ENCODE peak calls at places on chromosomes 5 and 9, in four cellular contexts. D is GM23248, I is HCT116, S is SK-N-SH. N is an unnamed sample.

GRCh38 chr5:96117863-96118651 is 156.4 kb upstream of the ELL2 start:
- DNase-seq in S (no peak), D (peak; percentile 65), I (no peak), N (no peak)

GRCh38 chr9:5876711-5877110 is 14.0 kb upstream of the MLANA start:
- DNase-seq in D (no peak), S (no peak), I (no peak), N (no peak)

GRCh38 chr9:106697799-106698591 is 165.0 kb upstream of the ZNF462 start:
- DNase-seq in S (peak; percentile 77), D (peak; percentile 87), I (no peak), N (peak; percentile 68)

GRCh38 chr5:81553570-81554212 is 159.8 kb upstream of the ACOT12 start:
- DNase-seq in D (no peak), S (no peak), I (no peak), N (no peak)

GRCh38 chr5:7941692-7942091 is 72.7 kb downstream of the MTRR start:
- DNase-seq in S (no peak), I (no peak), D (no peak), N (no peak)

GRCh38 chr5:138369706-138370105 is 17.2 kb downstream of the KDM3B start:
- DNase-seq in I (no peak), S (no peak), D (peak; percentile 19), N (no peak)

GRCh38 chr5:139745800-139746690 is 49.6 kb upstream of the PSD2 start:
- DNase-seq in S (peak; percentile 85), D (peak; percentile 89), I (peak; percentile 72), N (peak; percentile 81)

GRCh38 chr5:18563853-18564252 is 929.6 kb downstream of the TAF11L14 start:
- DNase-seq in D (no peak), S (no peak), I (no peak), N (no peak)

GRCh38 chr9:104911029-104911607 is 16.8 kb downstream of the ABCA1 start:
- DNase-seq in I (no peak), D (peak; percentile 68), S (no peak), N (no peak)

GRCh38 chr5:130227699-130228098 is 323.4 kb downstream of the CHSY3 start:
- DNase-seq in S (no peak), I (no peak), D (no peak), N (no peak)

GRCh38 chr5:167730121-167730520 is 561.3 kb upstream of the WWC1 start:
- DNase-seq in I (no peak), S (no peak), D (peak; percentile 96), N (no peak)

GRCh38 chr5:74622122-74622521 is 18.4 kb downstream of the ENC1 start:
- DNase-seq in I (no peak), S (no peak), D (peak; percentile 21), N (no peak)

GRCh38 chr9:34446468-34446891 is 11.9 kb downstream of the FAM219A start:
- DNase-seq in D (peak; percentile 74), S (no peak), I (no peak), N (no peak)

GRCh38 chr9:121283072-121283398 is 15.1 kb downstream of the GSN start:
- DNase-seq in S (no peak), I (no peak), D (no peak), N (no peak)

GRCh38 chr5:166240705-166241104 is 2050.7 kb upstream of the WWC1 start:
- DNase-seq in S (no peak), D (no peak), I (no peak), N (no peak)

GRCh38 chr9:34400686-34401602 is 24.2 kb upstream of the MYORG start:
- DNase-seq in S (no peak), D (no peak), I (no peak), N (no peak)

GRCh38 chr5:122835681-122836080 is 9.7 kb upstream of the SNX24 start:
- DNase-seq in D (peak; percentile 34), S (no peak), I (no peak), N (no peak)

GRCh38 chr9:121962421-121962820 is 130.7 kb downstream of the TTLL11 start:
- DNase-seq in S (no peak), D (peak; percentile 54), I (no peak), N (no peak)

GRCh38 chr5:172334196-172334595 is 50.6 kb upstream of the UBTD2 start:
- DNase-seq in S (no peak), I (no peak), D (no peak), N (no peak)

GRCh38 chr5:35990941-35991592 is at the start of gene UGT3A1:
- DNase-seq in S (no peak), D (no peak), I (no peak), N (peak; percentile 22)

GRCh38 chr9:130193119-130193518 is 20.9 kb downstream of the NCS1 start:
- DNase-seq in S (no peak), I (no peak), D (no peak), N (no peak)

GRCh38 chr9:81521892-81522291 is 167.5 kb downstream of the TLE1 start:
- DNase-seq in I (no peak), S (no peak), D (no peak), N (no peak)

GRCh38 chr5:73031839-73032238 is 76.0 kb downstream of the FCHO2 start:
- DNase-seq in I (peak; percentile 21), S (peak; percentile 12), D (peak; percentile 84), N (peak; percentile 5)

GRCh38 chr5:9505215-9505614 is 40.7 kb downstream of the SEMA5A start:
- DNase-seq in D (peak; percentile 59), I (no peak), S (no peak), N (no peak)

GRCh38 chr9:78654324-78654723 is 357.4 kb downstream of the PSAT1 start:
- DNase-seq in D (no peak), S (no peak), I (no peak), N (no peak)

GRCh38 chr9:34413229-34413852 is 36.6 kb upstream of the MYORG start:
- DNase-seq in S (no peak), I (no peak), D (peak; percentile 57), N (peak; percentile 76)

GRCh38 chr5:127976525-127976924 is 107.0 kb upstream of the SLC12A2 start:
- DNase-seq in S (no peak), I (no peak), D (no peak), N (no peak)

GRCh38 chr5:60960591-60960990 is 15.6 kb downstream of the NDUFAF2 start:
- DNase-seq in D (peak; percentile 64), I (peak; percentile 6), S (peak; percentile 23), N (peak; percentile 40)

GRCh38 chr5:125815-126214 is 33.8 kb downstream of the PLEKHG4B start:
- DNase-seq in D (no peak), I (no peak), S (no peak), N (no peak)

GRCh38 chr9:127586537-127586936 is 25.5 kb upstream of the STXBP1 start:
- DNase-seq in D (peak; percentile 94), I (no peak), S (peak; percentile 87), N (peak; percentile 94)

GRCh38 chr5:116685069-116685468 is 110.4 kb upstream of the SEMA6A start:
- DNase-seq in I (no peak), S (no peak), D (no peak), N (no peak)
- TF ChIP-seq EZH2phosphoT487 in I (no peak), S (no peak), D (no peak), N (no peak)

GRCh38 chr5:175709276-175709781 is 51.5 kb downstream of the HRH2 start:
- DNase-seq in S (no peak), D (no peak), I (no peak), N (no peak)
- TF ChIP-seq EZH2phosphoT487 in S (no peak), D (no peak), I (no peak), N (no peak)

DNA sequence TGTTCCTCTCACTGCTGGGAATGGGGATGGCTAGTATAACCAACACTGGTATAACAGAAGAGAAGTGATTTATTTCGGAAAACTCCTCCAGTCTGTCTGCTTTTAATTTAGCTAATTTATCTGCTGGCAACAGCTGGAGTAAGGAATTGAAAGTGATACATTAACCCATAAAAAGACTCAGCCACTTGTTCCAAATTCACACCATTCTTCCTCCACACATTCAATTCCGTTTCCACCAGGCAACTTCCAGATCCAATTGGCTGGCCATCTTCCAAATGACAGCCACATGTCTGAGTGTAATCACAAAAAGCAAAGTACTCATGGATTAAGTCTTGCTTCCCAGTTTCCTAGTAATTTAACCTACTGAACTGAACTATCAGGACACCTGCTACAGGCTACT is 77.1 kb upstream of the RETREG1 start:
- DNase-seq in D (peak; percentile 23), S (peak; percentile 40), I (no peak), N (no peak)
- TF ChIP-seq EZH2phosphoT487 in D (no peak), S (no peak), I (no peak), N (no peak)

GRCh38 chr5:1983919-1984695 is 101.4 kb upstream of the IRX4 start:
- DNase-seq in I (no peak), D (no peak), S (no peak), N (no peak)

GRCh38 chr5:1983401-1983800 is 100.7 kb upstream of the IRX4 start:
- DNase-seq in S (no peak), D (no peak), I (no peak), N (no peak)

GRCh38 chr5:1985781-1986180 is 103.1 kb upstream of the IRX4 start:
- DNase-seq in D (no peak), I (no peak), S (no peak), N (no peak)

DNA sequence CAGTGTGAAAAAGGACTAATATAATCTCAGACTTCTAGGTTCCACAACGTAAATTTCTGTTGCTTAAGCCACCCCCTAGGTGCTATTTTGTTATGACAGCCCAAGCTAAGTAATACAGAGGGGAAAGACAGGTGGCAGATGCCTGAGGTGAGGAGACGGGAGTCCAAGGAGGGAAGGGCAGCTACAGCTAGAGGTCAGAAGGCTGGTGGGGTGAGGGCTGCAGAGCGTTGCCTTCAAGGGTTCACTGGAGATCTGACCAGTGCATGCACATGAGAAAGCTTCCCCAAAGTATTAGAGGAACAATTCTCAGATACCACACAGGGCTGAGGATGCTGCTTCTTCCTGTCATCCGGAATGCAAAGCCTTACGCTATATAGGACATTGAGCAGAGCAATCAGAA is 104.7 kb upstream of the IRX4 start:
- DNase-seq in I (no peak), D (no peak), S (no peak), N (no peak)
- TF ChIP-seq EZH2phosphoT487 in I (no peak), D (no peak), S (no peak), N (no peak)

GRCh38 chr9:133584167-133584558 is 25.0 kb downstream of the FAM163B start:
- DNase-seq in I (no peak), D (no peak), S (no peak), N (no peak)

GRCh38 chr9:133584559-133585476 is 24.4 kb downstream of the FAM163B start:
- DNase-seq in D (peak; percentile 42), I (no peak), S (peak; percentile 68), N (peak; percentile 66)

GRCh38 chr9:133587051-133587450 is 22.1 kb downstream of the FAM163B start:
- DNase-seq in D (no peak), S (no peak), I (no peak), N (no peak)

GRCh38 chr9:133587466-133587865 is 21.7 kb downstream of the FAM163B start:
- DNase-seq in S (no peak), I (no peak), D (no peak), N (no peak)

GRCh38 chr9:133585481-133586367 is 23.5 kb downstream of the FAM163B start:
- DNase-seq in S (peak; percentile 93), I (no peak), D (no peak), N (no peak)
- TF ChIP-seq EZH2phosphoT487 in S (no peak), I (no peak), D (no peak), N (no peak)